ENCODE peak calls at places on chromosomes 6 and 20, in four cellular contexts. One of them, this sample, is unnamed.

GRCh38 chr6:28757429-28758045 is 166.2 kb downstream of the TRIM27 start:
- DNase-seq in neural progenitor cell: no peak
- DNase-seq in mammary epithelial cell: no peak
- DNase-seq in MM.1S: no peak
- DNase-seq in this sample: no peak

GRCh38 chr20:25281541-25281991 is 33.7 kb downstream of the PYGB start:
- DNase-seq in neural progenitor cell: no peak
- DNase-seq in mammary epithelial cell: no peak
- DNase-seq in MM.1S: peak
- DNase-seq in this sample: no peak

GRCh38 chr6:33874136-33874535 is 70.3 kb upstream of the MLN start:
- DNase-seq in neural progenitor cell: no peak
- DNase-seq in mammary epithelial cell: no peak
- DNase-seq in MM.1S: no peak
- DNase-seq in this sample: no peak

GRCh38 chr6:153814136-153814535 is 224.9 kb upstream of the OPRM1 start:
- DNase-seq in neural progenitor cell: peak
- DNase-seq in mammary epithelial cell: no peak
- DNase-seq in MM.1S: no peak
- DNase-seq in this sample: no peak

GRCh38 chr6:1885576-1886003 is 275.9 kb downstream of the FOXC1 start:
- DNase-seq in neural progenitor cell: peak
- DNase-seq in mammary epithelial cell: no peak
- DNase-seq in MM.1S: no peak
- DNase-seq in this sample: no peak

GRCh38 chr6:160810238-160810637 is 108.2 kb downstream of the PLG start:
- DNase-seq in neural progenitor cell: no peak
- DNase-seq in mammary epithelial cell: peak
- DNase-seq in MM.1S: no peak
- DNase-seq in this sample: no peak

GRCh38 chr6:72944660-72945059 is 280.6 kb downstream of the KHDC1L start:
- DNase-seq in neural progenitor cell: no peak
- DNase-seq in mammary epithelial cell: no peak
- DNase-seq in MM.1S: no peak
- DNase-seq in this sample: no peak

GRCh38 chr6:145815351-145815772 is 767 bp upstream of the FBXO30 start:
- DNase-seq in neural progenitor cell: no peak
- DNase-seq in mammary epithelial cell: no peak
- DNase-seq in MM.1S: no peak
- DNase-seq in this sample: no peak

GRCh38 chr20:54194724-54195438 is 13.0 kb upstream of the PFDN4 start:
- DNase-seq in neural progenitor cell: no peak
- DNase-seq in mammary epithelial cell: peak
- DNase-seq in MM.1S: no peak
- DNase-seq in this sample: no peak

GRCh38 chr6:29723666-29724588 is 693 bp downstream of the HLA-F start:
- DNase-seq in neural progenitor cell: peak
- DNase-seq in mammary epithelial cell: no peak
- DNase-seq in MM.1S: peak
- DNase-seq in this sample: no peak

GRCh38 chr6:15608406-15608805 is 54.4 kb downstream of the DTNBP1 start:
- DNase-seq in neural progenitor cell: no peak
- DNase-seq in mammary epithelial cell: peak
- DNase-seq in MM.1S: no peak
- DNase-seq in this sample: no peak

GRCh38 chr6:122322824-122323223 is 76.6 kb upstream of the HSF2 start:
- DNase-seq in neural progenitor cell: no peak
- DNase-seq in mammary epithelial cell: peak
- DNase-seq in MM.1S: no peak
- DNase-seq in this sample: peak

GRCh38 chr6:20565291-20565690 is 31.0 kb downstream of the CDKAL1 start:
- DNase-seq in neural progenitor cell: no peak
- DNase-seq in mammary epithelial cell: no peak
- DNase-seq in MM.1S: no peak
- DNase-seq in this sample: no peak

GRCh38 chr6:76790045-76790796 is 673.1 kb downstream of the HTR1B start:
- DNase-seq in neural progenitor cell: no peak
- DNase-seq in mammary epithelial cell: no peak
- DNase-seq in MM.1S: no peak
- DNase-seq in this sample: no peak

GRCh38 chr6:39361657-39362486 is 39.4 kb upstream of the KCNK16 start:
- DNase-seq in neural progenitor cell: peak
- DNase-seq in mammary epithelial cell: peak
- DNase-seq in MM.1S: peak
- DNase-seq in this sample: no peak

GRCh38 chr6:23752414-23752813 is 373.6 kb upstream of the NRSN1 start:
- DNase-seq in neural progenitor cell: no peak
- DNase-seq in mammary epithelial cell: no peak
- DNase-seq in MM.1S: no peak
- DNase-seq in this sample: no peak

GRCh38 chr20:34771680-34772081 is 53.8 kb downstream of the NCOA6 start:
- DNase-seq in neural progenitor cell: no peak
- DNase-seq in mammary epithelial cell: peak
- DNase-seq in MM.1S: peak
- DNase-seq in this sample: no peak

GRCh38 chr6:53014744-53015143 is 19.7 kb upstream of the GSTA4 start:
- DNase-seq in neural progenitor cell: no peak
- DNase-seq in mammary epithelial cell: no peak
- DNase-seq in MM.1S: no peak
- DNase-seq in this sample: no peak

GRCh38 chr20:34037767-34038166 is 44.1 kb downstream of the RALY start:
- DNase-seq in neural progenitor cell: no peak
- DNase-seq in mammary epithelial cell: no peak
- DNase-seq in MM.1S: no peak
- DNase-seq in this sample: no peak

GRCh38 chr20:26276811-26277210 is 580.2 kb upstream of the ZNF337 start:
- DNase-seq in neural progenitor cell: peak
- DNase-seq in mammary epithelial cell: peak
- DNase-seq in MM.1S: no peak
- DNase-seq in this sample: no peak

GRCh38 chr6:27870486-27870885 is 41.7 kb downstream of the OR2B2 start:
- DNase-seq in neural progenitor cell: no peak
- DNase-seq in mammary epithelial cell: no peak
- DNase-seq in MM.1S: no peak
- DNase-seq in this sample: no peak

GRCh38 chr6:109349419-109349987 is 32.8 kb downstream of the CD164 start:
- DNase-seq in neural progenitor cell: no peak
- DNase-seq in mammary epithelial cell: peak
- DNase-seq in MM.1S: no peak
- DNase-seq in this sample: peak

GRCh38 chr20:1377341-1377871 is 15.4 kb downstream of the FKBP1A start:
- DNase-seq in neural progenitor cell: no peak
- DNase-seq in mammary epithelial cell: peak
- DNase-seq in MM.1S: no peak
- DNase-seq in this sample: no peak

GRCh38 chr20:52889225-52889624 is 82.9 kb upstream of the TSHZ2 start:
- DNase-seq in neural progenitor cell: no peak
- DNase-seq in mammary epithelial cell: peak
- DNase-seq in MM.1S: no peak
- DNase-seq in this sample: no peak

GRCh38 chr20:33875055-33875454 is 63.9 kb downstream of the CHMP4B start:
- DNase-seq in neural progenitor cell: no peak
- DNase-seq in mammary epithelial cell: no peak
- DNase-seq in MM.1S: peak
- DNase-seq in this sample: no peak

GRCh38 chr6:139530551-139530950 is 156.1 kb upstream of the CITED2 start:
- DNase-seq in neural progenitor cell: no peak
- DNase-seq in mammary epithelial cell: no peak
- DNase-seq in MM.1S: no peak
- DNase-seq in this sample: no peak

GRCh38 chr6:106145741-106146227 is 59.6 kb downstream of the PRDM1 start:
- DNase-seq in neural progenitor cell: peak
- DNase-seq in mammary epithelial cell: peak
- DNase-seq in MM.1S: peak
- DNase-seq in this sample: no peak

GRCh38 chr20:7308163-7308562 is 540.7 kb downstream of the BMP2 start:
- DNase-seq in neural progenitor cell: no peak
- DNase-seq in mammary epithelial cell: peak
- DNase-seq in MM.1S: no peak
- DNase-seq in this sample: no peak

GRCh38 chr6:33015798-33016197 is 6.4 kb upstream of the HLA-DOA start:
- DNase-seq in neural progenitor cell: no peak
- DNase-seq in mammary epithelial cell: no peak
- DNase-seq in MM.1S: no peak
- DNase-seq in this sample: no peak

GRCh38 chr6:165680975-165681374 is 17.9 kb upstream of the PDE10A start:
- DNase-seq in neural progenitor cell: no peak
- DNase-seq in mammary epithelial cell: no peak
- DNase-seq in MM.1S: no peak
- DNase-seq in this sample: no peak

GRCh38 chr6:106360410-106360988 is at the start of gene CRYBG1:
- DNase-seq in neural progenitor cell: peak
- DNase-seq in mammary epithelial cell: peak
- DNase-seq in MM.1S: peak
- DNase-seq in this sample: no peak

GRCh38 chr6:135087403-135087802 is 32.8 kb upstream of the HBS1L start:
- DNase-seq in neural progenitor cell: no peak
- DNase-seq in mammary epithelial cell: no peak
- DNase-seq in MM.1S: no peak
- DNase-seq in this sample: no peak

GRCh38 chr6:45979311-45979710 is 36.3 kb downstream of the CLIC5 start:
- DNase-seq in neural progenitor cell: peak
- DNase-seq in mammary epithelial cell: no peak
- DNase-seq in MM.1S: no peak
- DNase-seq in this sample: no peak

DNA sequence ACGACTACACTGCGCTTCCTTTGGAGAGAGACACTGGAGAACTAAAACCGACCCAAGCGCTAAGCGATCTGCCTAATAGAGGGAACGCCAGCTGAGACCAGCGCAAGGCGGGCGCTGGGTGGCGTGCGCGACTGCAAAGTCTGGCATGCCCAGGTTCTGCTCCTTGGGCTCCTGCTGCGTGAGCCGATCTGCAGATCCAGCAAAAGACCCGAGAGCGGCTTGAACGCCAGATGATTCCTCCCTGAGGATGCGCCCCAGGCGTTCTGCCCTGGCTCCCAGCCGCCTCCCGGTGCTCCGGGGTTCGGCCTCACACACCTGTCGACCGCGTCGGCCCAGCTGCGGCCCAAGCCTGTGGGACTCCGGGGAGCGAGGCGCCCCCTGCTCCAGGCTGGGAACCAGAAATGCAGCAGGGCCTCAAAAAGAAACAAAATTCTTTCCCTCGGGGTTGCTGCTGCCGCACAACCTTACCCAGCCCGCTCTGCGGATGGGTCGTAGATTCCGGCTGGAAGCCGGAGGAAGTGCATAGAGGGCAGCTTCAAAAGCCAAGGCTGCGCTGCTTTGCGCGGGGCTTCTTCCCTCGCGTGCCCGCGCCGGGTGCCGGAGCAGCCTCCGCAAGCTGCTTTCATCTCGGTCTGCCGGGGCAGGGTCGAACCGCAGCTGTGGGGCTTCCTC is 17.9 kb upstream of the PRDM13 start:
- DNase-seq in neural progenitor cell: peak
- DNase-seq in mammary epithelial cell: peak
- DNase-seq in MM.1S: peak
- DNase-seq in this sample: peak
- TF ChIP-seq EZH2 in neural progenitor cell: peak
- TF ChIP-seq EZH2 in mammary epithelial cell: no peak
- TF ChIP-seq EZH2 in MM.1S: no peak
- TF ChIP-seq EZH2 in this sample: no peak

GRCh38 chr20:40446868-40447267 is 242.2 kb downstream of the MAFB start:
- DNase-seq in neural progenitor cell: no peak
- DNase-seq in mammary epithelial cell: no peak
- DNase-seq in MM.1S: no peak
- DNase-seq in this sample: no peak

GRCh38 chr20:40449144-40449543 is 239.9 kb downstream of the MAFB start:
- DNase-seq in neural progenitor cell: no peak
- DNase-seq in mammary epithelial cell: no peak
- DNase-seq in MM.1S: no peak
- DNase-seq in this sample: no peak

GRCh38 chr20:40452758-40453157 is 236.3 kb downstream of the MAFB start:
- DNase-seq in neural progenitor cell: no peak
- DNase-seq in mammary epithelial cell: no peak
- DNase-seq in MM.1S: no peak
- DNase-seq in this sample: no peak

GRCh38 chr20:40449974-40450616 is 238.9 kb downstream of the MAFB start:
- DNase-seq in neural progenitor cell: no peak
- DNase-seq in mammary epithelial cell: no peak
- DNase-seq in MM.1S: no peak
- DNase-seq in this sample: no peak
- TF ChIP-seq EZH2 in neural progenitor cell: no peak
- TF ChIP-seq EZH2 in mammary epithelial cell: no peak
- TF ChIP-seq EZH2 in MM.1S: no peak
- TF ChIP-seq EZH2 in this sample: no peak

GRCh38 chr6:163955752-163956151 is 541.2 kb downstream of the QKI start:
- DNase-seq in neural progenitor cell: no peak
- DNase-seq in mammary epithelial cell: no peak
- DNase-seq in MM.1S: no peak
- DNase-seq in this sample: no peak

GRCh38 chr6:163958646-163959045 is 544.1 kb downstream of the QKI start:
- DNase-seq in neural progenitor cell: no peak
- DNase-seq in mammary epithelial cell: no peak
- DNase-seq in MM.1S: no peak
- DNase-seq in this sample: no peak

GRCh38 chr6:163955131-163955530 is 540.6 kb downstream of the QKI start:
- DNase-seq in neural progenitor cell: no peak
- DNase-seq in mammary epithelial cell: no peak
- DNase-seq in MM.1S: no peak
- DNase-seq in this sample: no peak

GRCh38 chr6:163960128-163960527 is 545.6 kb downstream of the QKI start:
- DNase-seq in neural progenitor cell: no peak
- DNase-seq in mammary epithelial cell: no peak
- DNase-seq in MM.1S: no peak
- DNase-seq in this sample: no peak

DNA sequence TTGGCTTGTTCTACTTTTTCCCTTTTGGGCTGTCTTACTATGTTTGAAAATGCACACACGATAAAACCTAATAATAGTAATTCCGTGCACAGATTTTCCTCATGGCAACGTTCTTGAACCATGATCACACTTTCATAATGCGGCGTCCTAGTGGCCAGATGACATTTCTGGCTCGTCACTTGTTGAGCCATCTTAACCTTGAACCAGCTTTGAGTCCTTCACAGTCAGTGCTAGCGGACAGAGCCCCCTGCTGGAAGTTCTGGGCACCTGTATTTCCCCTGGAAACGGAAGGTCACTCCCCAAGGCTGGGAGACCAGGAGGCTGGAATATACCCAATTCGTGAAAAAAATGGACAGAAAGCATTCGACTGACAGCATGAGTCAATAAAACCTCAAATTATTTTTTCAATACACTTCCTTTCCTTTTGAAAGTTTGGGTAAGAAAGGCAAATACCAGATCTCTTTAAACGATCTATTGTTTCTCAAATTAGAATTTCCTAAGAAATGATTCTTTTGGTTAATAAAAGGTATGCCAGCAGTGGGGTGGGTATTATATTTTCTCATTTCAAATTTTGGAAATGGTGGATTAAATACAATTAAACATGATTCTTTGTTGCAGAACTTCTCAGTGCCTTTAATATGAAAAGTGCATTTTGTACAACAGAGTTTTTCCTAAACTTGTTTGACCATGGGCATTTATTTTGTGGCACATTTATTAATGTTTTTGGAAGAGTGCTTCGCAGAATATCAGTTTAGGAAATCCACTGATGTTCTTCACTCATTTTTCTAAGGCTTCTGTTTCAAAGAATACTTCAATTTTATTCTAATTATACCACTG is 542.3 kb downstream of the QKI start:
- DNase-seq in neural progenitor cell: peak
- DNase-seq in mammary epithelial cell: peak
- DNase-seq in MM.1S: peak
- DNase-seq in this sample: no peak
- TF ChIP-seq EZH2 in neural progenitor cell: no peak
- TF ChIP-seq EZH2 in mammary epithelial cell: no peak
- TF ChIP-seq EZH2 in MM.1S: no peak
- TF ChIP-seq EZH2 in this sample: no peak

GRCh38 chr6:41370488-41371111 is 35.2 kb downstream of the NCR2 start:
- DNase-seq in neural progenitor cell: peak
- DNase-seq in mammary epithelial cell: peak
- DNase-seq in MM.1S: no peak
- DNase-seq in this sample: peak
- TF ChIP-seq EZH2 in neural progenitor cell: no peak
- TF ChIP-seq EZH2 in mammary epithelial cell: no peak
- TF ChIP-seq EZH2 in MM.1S: no peak
- TF ChIP-seq EZH2 in this sample: no peak